ENCODE peak calls at places on chromosomes 6 and 20, in seven cellular contexts. One of them, this sample, is unnamed.

GRCh38 chr20:63454729-63455567 is 17.5 kb downstream of the KCNQ2 start:
- DNase-seq in GM12892: no peak
- DNase-seq in stimulated activated naive CD8-positive, alpha-beta T cell treated with anti-CD3 and anti-CD28 coated beads, Interleukin-15, Interleukin-2, amounts not matched to agents 100 U/mL and 50 U/mL, for 24 hours: no peak
- DNase-seq in H7: peak; percentile 88
- DNase-seq in CD4-positive, alpha-beta T cell: no peak
- DNase-seq in progenitor cell of endocrine pancreas: no peak
- DNase-seq in AG09319: no peak
- DNase-seq in this sample: no peak

GRCh38 chr6:34120953-34121675 is 24.8 kb downstream of the GRM4 start:
- DNase-seq in CD4-positive, alpha-beta T cell: no peak
- DNase-seq in H7: peak; percentile 87
- DNase-seq in progenitor cell of endocrine pancreas: no peak
- DNase-seq in GM12892: no peak
- DNase-seq in AG09319: no peak
- DNase-seq in stimulated activated naive CD8-positive, alpha-beta T cell treated with anti-CD3 and anti-CD28 coated beads, Interleukin-15, Interleukin-2, amounts not matched to agents 100 U/mL and 50 U/mL, for 24 hours: no peak
- DNase-seq in this sample: no peak

GRCh38 chr6:30357678-30358339 is 12.9 kb downstream of the RPP21 start:
- DNase-seq in GM12892: no peak
- DNase-seq in progenitor cell of endocrine pancreas: peak; percentile 28
- DNase-seq in stimulated activated naive CD8-positive, alpha-beta T cell treated with anti-CD3 and anti-CD28 coated beads, Interleukin-15, Interleukin-2, amounts not matched to agents 100 U/mL and 50 U/mL, for 24 hours: peak; percentile 53
- DNase-seq in H7: peak; percentile 85
- DNase-seq in AG09319: peak; percentile 56
- DNase-seq in CD4-positive, alpha-beta T cell: peak; percentile 33
- DNase-seq in this sample: peak; percentile 71

GRCh38 chr6:83221886-83222479 is 28.8 kb downstream of the RWDD2A start:
- DNase-seq in stimulated activated naive CD8-positive, alpha-beta T cell treated with anti-CD3 and anti-CD28 coated beads, Interleukin-15, Interleukin-2, amounts not matched to agents 100 U/mL and 50 U/mL, for 24 hours: no peak
- DNase-seq in CD4-positive, alpha-beta T cell: no peak
- DNase-seq in AG09319: no peak
- DNase-seq in H7: no peak
- DNase-seq in progenitor cell of endocrine pancreas: no peak
- DNase-seq in GM12892: no peak
- DNase-seq in this sample: peak; percentile 53

GRCh38 chr6:151832710-151833109 is 25.2 kb downstream of the ESR1 start:
- DNase-seq in stimulated activated naive CD8-positive, alpha-beta T cell treated with anti-CD3 and anti-CD28 coated beads, Interleukin-15, Interleukin-2, amounts not matched to agents 100 U/mL and 50 U/mL, for 24 hours: no peak
- DNase-seq in CD4-positive, alpha-beta T cell: no peak
- DNase-seq in progenitor cell of endocrine pancreas: no peak
- DNase-seq in H7: no peak
- DNase-seq in GM12892: no peak
- DNase-seq in AG09319: no peak
- DNase-seq in this sample: no peak

GRCh38 chr20:9602834-9603173 is 88.4 kb downstream of the LAMP5 start:
- DNase-seq in H7: no peak
- DNase-seq in CD4-positive, alpha-beta T cell: no peak
- DNase-seq in GM12892: no peak
- DNase-seq in stimulated activated naive CD8-positive, alpha-beta T cell treated with anti-CD3 and anti-CD28 coated beads, Interleukin-15, Interleukin-2, amounts not matched to agents 100 U/mL and 50 U/mL, for 24 hours: no peak
- DNase-seq in AG09319: no peak
- DNase-seq in progenitor cell of endocrine pancreas: no peak
- DNase-seq in this sample: no peak

GRCh38 chr6:132167966-132168365 is 216.8 kb upstream of the CCN2 start:
- DNase-seq in GM12892: no peak
- DNase-seq in progenitor cell of endocrine pancreas: no peak
- DNase-seq in AG09319: no peak
- DNase-seq in CD4-positive, alpha-beta T cell: no peak
- DNase-seq in stimulated activated naive CD8-positive, alpha-beta T cell treated with anti-CD3 and anti-CD28 coated beads, Interleukin-15, Interleukin-2, amounts not matched to agents 100 U/mL and 50 U/mL, for 24 hours: no peak
- DNase-seq in H7: no peak
- DNase-seq in this sample: no peak

GRCh38 chr20:37875776-37876175 is 27.2 kb upstream of the VSTM2L start:
- DNase-seq in CD4-positive, alpha-beta T cell: no peak
- DNase-seq in stimulated activated naive CD8-positive, alpha-beta T cell treated with anti-CD3 and anti-CD28 coated beads, Interleukin-15, Interleukin-2, amounts not matched to agents 100 U/mL and 50 U/mL, for 24 hours: no peak
- DNase-seq in progenitor cell of endocrine pancreas: no peak
- DNase-seq in GM12892: no peak
- DNase-seq in H7: no peak
- DNase-seq in AG09319: no peak
- DNase-seq in this sample: no peak

GRCh38 chr6:28488916-28489365 is 26.7 kb downstream of the GPX6 start:
- DNase-seq in H7: peak; percentile 43
- DNase-seq in GM12892: no peak
- DNase-seq in AG09319: peak; percentile 44
- DNase-seq in stimulated activated naive CD8-positive, alpha-beta T cell treated with anti-CD3 and anti-CD28 coated beads, Interleukin-15, Interleukin-2, amounts not matched to agents 100 U/mL and 50 U/mL, for 24 hours: peak; percentile 68
- DNase-seq in progenitor cell of endocrine pancreas: no peak
- DNase-seq in CD4-positive, alpha-beta T cell: no peak
- DNase-seq in this sample: peak; percentile 73

This sample was measured in AG10803.